ENCODE peak calls at places on chromosomes 3 and 15, in eight cellular contexts. One of them, this sample, is unnamed.
A peak's percentile ranks its signal among the peaks of the same experiment; 100 is the strongest.

GRCh38 chr3:189249987-189250386 is 78.2 kb downstream of the TPRG1 start:
- DNase-seq in GM12891: no peak
- DNase-seq in GM12892: no peak
- DNase-seq in K562: no peak
- DNase-seq in HCT116: no peak
- DNase-seq in GM23338: no peak
- DNase-seq in HL-60: no peak
- DNase-seq in transverse colon: no peak
- DNase-seq in this sample: no peak

GRCh38 chr3:131072845-131073244 is 46.2 kb downstream of the NEK11 start:
- DNase-seq in GM12891: no peak
- DNase-seq in GM12892: no peak
- DNase-seq in K562: peak; percentile 52
- DNase-seq in HCT116: no peak
- DNase-seq in GM23338: no peak
- DNase-seq in HL-60: no peak
- DNase-seq in transverse colon: no peak
- DNase-seq in this sample: no peak

GRCh38 chr3:94063497-94064119 is 747 bp downstream of the NSUN3 start:
- DNase-seq in GM12891: no peak
- DNase-seq in GM12892: no peak
- DNase-seq in K562: peak; percentile 27
- DNase-seq in HCT116: no peak
- DNase-seq in GM23338: no peak
- DNase-seq in HL-60: no peak
- DNase-seq in transverse colon: no peak
- DNase-seq in this sample: no peak

GRCh38 chr3:160739079-160739478 is 17.0 kb upstream of the PPM1L start:
- DNase-seq in GM12891: no peak
- DNase-seq in GM12892: no peak
- DNase-seq in K562: no peak
- DNase-seq in HCT116: no peak
- DNase-seq in GM23338: no peak
- DNase-seq in HL-60: no peak
- DNase-seq in transverse colon: no peak
- DNase-seq in this sample: no peak

GRCh38 chr3:72617420-72618024 is 230.7 kb downstream of the SHQ1 start:
- DNase-seq in GM12891: no peak
- DNase-seq in GM12892: no peak
- DNase-seq in K562: no peak
- DNase-seq in HCT116: no peak
- DNase-seq in GM23338: no peak
- DNase-seq in HL-60: no peak
- DNase-seq in transverse colon: no peak
- DNase-seq in this sample: no peak

GRCh38 chr3:133891662-133892389 is 3.9 kb downstream of the RAB6B start:
- DNase-seq in GM12891: no peak
- DNase-seq in GM12892: no peak
- DNase-seq in K562: no peak
- DNase-seq in HCT116: no peak
- DNase-seq in GM23338: no peak
- DNase-seq in HL-60: no peak
- DNase-seq in transverse colon: no peak
- DNase-seq in this sample: no peak

GRCh38 chr3:158565076-158565475 is 5.9 kb upstream of the MLF1 start:
- DNase-seq in GM12891: no peak
- DNase-seq in GM12892: no peak
- DNase-seq in K562: no peak
- DNase-seq in HCT116: no peak
- DNase-seq in GM23338: no peak
- DNase-seq in HL-60: no peak
- DNase-seq in transverse colon: no peak
- DNase-seq in this sample: no peak

GRCh38 chr3:192816274-192816853 is 89.0 kb upstream of the FGF12 start:
- DNase-seq in GM12891: no peak
- DNase-seq in GM12892: no peak
- DNase-seq in K562: peak; percentile 36
- DNase-seq in HCT116: peak; percentile 33
- DNase-seq in GM23338: peak; percentile 72
- DNase-seq in HL-60: no peak
- DNase-seq in transverse colon: no peak
- DNase-seq in this sample: peak; percentile 45

GRCh38 chr15:100650685-100651084 is 48.3 kb downstream of the ASB7 start:
- DNase-seq in GM12891: no peak
- DNase-seq in GM12892: no peak
- DNase-seq in K562: no peak
- DNase-seq in HCT116: no peak
- DNase-seq in GM23338: peak; percentile 46
- DNase-seq in HL-60: no peak
- DNase-seq in transverse colon: no peak
- DNase-seq in this sample: no peak

GRCh38 chr15:57388199-57388863 is 12.0 kb downstream of the CGNL1 start:
- DNase-seq in GM12891: no peak
- DNase-seq in GM12892: no peak
- DNase-seq in K562: no peak
- DNase-seq in HCT116: no peak
- DNase-seq in GM23338: no peak
- DNase-seq in HL-60: no peak
- DNase-seq in transverse colon: no peak
- DNase-seq in this sample: no peak

GRCh38 chr3:84692261-84692660 is 266.5 kb upstream of the CADM2 start:
- DNase-seq in GM12891: no peak
- DNase-seq in GM12892: no peak
- DNase-seq in K562: no peak
- DNase-seq in HCT116: no peak
- DNase-seq in GM23338: no peak
- DNase-seq in HL-60: no peak
- DNase-seq in transverse colon: no peak
- DNase-seq in this sample: no peak

GRCh38 chr15:85707519-85708338 is 87.0 kb downstream of the KLHL25 start:
- DNase-seq in GM12891: no peak
- DNase-seq in GM12892: no peak
- DNase-seq in K562: no peak
- DNase-seq in HCT116: no peak
- DNase-seq in GM23338: no peak
- DNase-seq in HL-60: no peak
- DNase-seq in transverse colon: no peak
- DNase-seq in this sample: no peak

GRCh38 chr3:58111513-58112184 is 99.1 kb downstream of the DNASE1L3 start:
- DNase-seq in GM12891: no peak
- DNase-seq in GM12892: peak; percentile 32
- DNase-seq in K562: no peak
- DNase-seq in HCT116: no peak
- DNase-seq in GM23338: no peak
- DNase-seq in HL-60: no peak
- DNase-seq in transverse colon: peak; percentile 81
- DNase-seq in this sample: no peak

GRCh38 chr3:49534581-49535495 is 19.4 kb upstream of the BSN start:
- DNase-seq in GM12891: no peak
- DNase-seq in GM12892: no peak
- DNase-seq in K562: no peak
- DNase-seq in HCT116: no peak
- DNase-seq in GM23338: peak; percentile 91
- DNase-seq in HL-60: no peak
- DNase-seq in transverse colon: no peak
- DNase-seq in this sample: no peak

GRCh38 chr3:122310361-122310760 is 14.7 kb upstream of the CSTA start:
- DNase-seq in GM12891: no peak
- DNase-seq in GM12892: no peak
- DNase-seq in K562: no peak
- DNase-seq in HCT116: no peak
- DNase-seq in GM23338: no peak
- DNase-seq in HL-60: no peak
- DNase-seq in transverse colon: peak; percentile 36
- DNase-seq in this sample: no peak

GRCh38 chr3:15205934-15206661 is at the start of gene CAPN7:
- DNase-seq in GM12891: peak; percentile 90
- DNase-seq in GM12892: peak; percentile 88
- DNase-seq in K562: peak; percentile 97
- DNase-seq in HCT116: peak; percentile 85
- DNase-seq in GM23338: peak; percentile 88
- DNase-seq in HL-60: peak; percentile 87
- DNase-seq in transverse colon: peak; percentile 96
- DNase-seq in this sample: no peak

GRCh38 chr3:129644836-129645235 is 38.4 kb upstream of the PLXND1 start:
- DNase-seq in GM12891: no peak
- DNase-seq in GM12892: no peak
- DNase-seq in K562: no peak
- DNase-seq in HCT116: no peak
- DNase-seq in GM23338: peak; percentile 19
- DNase-seq in HL-60: no peak
- DNase-seq in transverse colon: no peak
- DNase-seq in this sample: no peak

GRCh38 chr3:136659253-136659652 is 92.9 kb downstream of the STAG1 start:
- DNase-seq in GM12891: no peak
- DNase-seq in GM12892: no peak
- DNase-seq in K562: no peak
- DNase-seq in HCT116: no peak
- DNase-seq in GM23338: peak; percentile 47
- DNase-seq in HL-60: no peak
- DNase-seq in transverse colon: no peak
- DNase-seq in this sample: peak; percentile 45

GRCh38 chr3:126053513-126053912 is 30.4 kb downstream of the SLC41A3 start:
- DNase-seq in GM12891: no peak
- DNase-seq in GM12892: no peak
- DNase-seq in K562: no peak
- DNase-seq in HCT116: no peak
- DNase-seq in GM23338: no peak
- DNase-seq in HL-60: no peak
- DNase-seq in transverse colon: no peak
- DNase-seq in this sample: no peak

GRCh38 chr15:92937880-92938279 is 37.8 kb downstream of the CHD2 start:
- DNase-seq in GM12891: no peak
- DNase-seq in GM12892: no peak
- DNase-seq in K562: no peak
- DNase-seq in HCT116: no peak
- DNase-seq in GM23338: no peak
- DNase-seq in HL-60: no peak
- DNase-seq in transverse colon: no peak
- DNase-seq in this sample: no peak

GRCh38 chr3:129162729-129163579 is 2.1 kb upstream of the ISY1 start:
- DNase-seq in GM12891: no peak
- DNase-seq in GM12892: no peak
- DNase-seq in K562: peak; percentile 45
- DNase-seq in HCT116: no peak
- DNase-seq in GM23338: peak; percentile 63
- DNase-seq in HL-60: no peak
- DNase-seq in transverse colon: no peak
- DNase-seq in this sample: no peak

GRCh38 chr15:63504247-63504978 is at the start of gene USP3:
- DNase-seq in GM12891: peak; percentile 53
- DNase-seq in GM12892: peak; percentile 64
- DNase-seq in K562: peak; percentile 96
- DNase-seq in HCT116: peak; percentile 89
- DNase-seq in GM23338: peak; percentile 97
- DNase-seq in HL-60: peak; percentile 90
- DNase-seq in transverse colon: peak; percentile 97
- DNase-seq in this sample: no peak

GRCh38 chr15:63501256-63502089 is 2.9 kb upstream of the USP3 start:
- DNase-seq in GM12891: no peak
- DNase-seq in GM12892: no peak
- DNase-seq in K562: no peak
- DNase-seq in HCT116: no peak
- DNase-seq in GM23338: peak; percentile 62
- DNase-seq in HL-60: no peak
- DNase-seq in transverse colon: peak; percentile 83
- DNase-seq in this sample: no peak

GRCh38 chr15:63503739-63504246 is 600 bp upstream of the USP3 start:
- DNase-seq in GM12891: no peak
- DNase-seq in GM12892: no peak
- DNase-seq in K562: peak; percentile 91
- DNase-seq in HCT116: peak; percentile 75
- DNase-seq in GM23338: peak; percentile 86
- DNase-seq in HL-60: peak; percentile 76
- DNase-seq in transverse colon: peak; percentile 77
- DNase-seq in this sample: no peak

GRCh38 chr15:63502137-63502801 is 2.1 kb upstream of the USP3 start:
- DNase-seq in GM12891: no peak
- DNase-seq in GM12892: no peak
- DNase-seq in K562: no peak
- DNase-seq in HCT116: no peak
- DNase-seq in GM23338: no peak
- DNase-seq in HL-60: no peak
- DNase-seq in transverse colon: peak; percentile 52
- DNase-seq in this sample: no peak

GRCh38 chr15:63502843-63503738 is 1.3 kb upstream of the USP3 start:
- DNase-seq in GM12891: peak; percentile 51
- DNase-seq in GM12892: no peak
- DNase-seq in K562: peak; percentile 88
- DNase-seq in HCT116: peak; percentile 83
- DNase-seq in GM23338: peak; percentile 85
- DNase-seq in HL-60: peak; percentile 99
- DNase-seq in transverse colon: peak; percentile 96
- DNase-seq in this sample: no peak
- TF ChIP-seq POLR2AphosphoS5 in GM12891: no peak
- TF ChIP-seq POLR2AphosphoS5 in GM12892: no peak
- TF ChIP-seq POLR2AphosphoS5 in K562: no peak
- TF ChIP-seq POLR2AphosphoS5 in HCT116: peak; percentile 85
- TF ChIP-seq POLR2AphosphoS5 in GM23338: peak; percentile 83
- TF ChIP-seq POLR2AphosphoS5 in HL-60: peak; percentile 89
- TF ChIP-seq POLR2AphosphoS5 in transverse colon: peak; percentile 76
- TF ChIP-seq POLR2AphosphoS5 in this sample: no peak

DNA sequence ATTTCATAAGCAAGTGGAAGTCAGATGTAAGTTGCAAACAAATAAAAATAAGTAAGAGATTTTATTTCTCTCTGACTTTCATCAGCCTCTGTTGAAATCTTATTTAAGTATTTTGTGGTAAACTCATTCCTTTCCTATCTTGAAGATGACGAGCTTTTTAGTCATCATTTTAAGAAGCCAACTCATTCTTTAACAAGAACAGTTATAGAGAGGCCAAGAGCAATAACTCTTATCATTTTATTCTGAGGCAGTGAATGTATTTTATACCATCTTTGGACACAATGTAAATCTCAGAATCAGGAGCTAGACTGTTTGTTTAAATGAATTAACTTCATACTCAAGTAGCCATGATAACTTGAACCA is 147.5 kb upstream of the MBNL1 start:
- DNase-seq in GM12891: no peak
- DNase-seq in GM12892: no peak
- DNase-seq in K562: no peak
- DNase-seq in HCT116: no peak
- DNase-seq in GM23338: no peak
- DNase-seq in HL-60: no peak
- DNase-seq in transverse colon: no peak
- DNase-seq in this sample: no peak
- TF ChIP-seq POLR2AphosphoS5 in GM12891: no peak
- TF ChIP-seq POLR2AphosphoS5 in GM12892: no peak
- TF ChIP-seq POLR2AphosphoS5 in K562: no peak
- TF ChIP-seq POLR2AphosphoS5 in HCT116: no peak
- TF ChIP-seq POLR2AphosphoS5 in GM23338: no peak
- TF ChIP-seq POLR2AphosphoS5 in HL-60: no peak
- TF ChIP-seq POLR2AphosphoS5 in transverse colon: no peak
- TF ChIP-seq POLR2AphosphoS5 in this sample: no peak

GRCh38 chr3:186760141-186760813 is 23.1 kb upstream of the EIF4A2 start:
- DNase-seq in GM12891: no peak
- DNase-seq in GM12892: no peak
- DNase-seq in K562: no peak
- DNase-seq in HCT116: peak; percentile 84
- DNase-seq in GM23338: no peak
- DNase-seq in HL-60: no peak
- DNase-seq in transverse colon: no peak
- DNase-seq in this sample: no peak
- TF ChIP-seq POLR2AphosphoS5 in GM12891: no peak
- TF ChIP-seq POLR2AphosphoS5 in GM12892: no peak
- TF ChIP-seq POLR2AphosphoS5 in K562: no peak
- TF ChIP-seq POLR2AphosphoS5 in HCT116: peak; percentile 39
- TF ChIP-seq POLR2AphosphoS5 in GM23338: no peak
- TF ChIP-seq POLR2AphosphoS5 in HL-60: no peak
- TF ChIP-seq POLR2AphosphoS5 in transverse colon: no peak
- TF ChIP-seq POLR2AphosphoS5 in this sample: no peak

GRCh38 chr3:187188931-187189330 is 8.4 kb upstream of the RTP1 start:
- DNase-seq in GM12891: no peak
- DNase-seq in GM12892: no peak
- DNase-seq in K562: no peak
- DNase-seq in HCT116: no peak
- DNase-seq in GM23338: no peak
- DNase-seq in HL-60: peak; percentile 2
- DNase-seq in transverse colon: no peak
- DNase-seq in this sample: no peak
- TF ChIP-seq POLR2AphosphoS5 in GM12891: no peak
- TF ChIP-seq POLR2AphosphoS5 in GM12892: no peak
- TF ChIP-seq POLR2AphosphoS5 in K562: no peak
- TF ChIP-seq POLR2AphosphoS5 in HCT116: no peak
- TF ChIP-seq POLR2AphosphoS5 in GM23338: no peak
- TF ChIP-seq POLR2AphosphoS5 in HL-60: no peak
- TF ChIP-seq POLR2AphosphoS5 in transverse colon: peak; percentile 70
- TF ChIP-seq POLR2AphosphoS5 in this sample: no peak